ENCODE peak calls at places on chromosomes 16 and 17, in six cellular contexts. G, Z, D, K, P and U are unnamed samples.
A peak's percentile ranks its signal among the peaks of the same experiment; 100 is the strongest.

GRCh38 chr17:76405607-76405966 is 21.2 kb downstream of the SPHK1 start:
- DNase-seq in G (no peak), P (no peak), K (no peak), Z (peak; percentile 47), D (no peak), U (no peak)

GRCh38 chr16:68265078-68265925 is 976 bp downstream of the SLC7A6 start:
- DNase-seq in K (peak; percentile 91), P (peak; percentile 74), Z (peak; percentile 81), D (peak; percentile 70), G (peak; percentile 46), U (peak; percentile 86)

GRCh38 chr16:65024649-65025243 is 97.1 kb downstream of the CDH11 start:
- DNase-seq in P (peak; percentile 79), D (no peak), Z (no peak), G (no peak), K (no peak), U (peak; percentile 39)

GRCh38 chr17:40539711-40540411 is 25.4 kb downstream of the CCR7 start:
- DNase-seq in P (no peak), G (no peak), Z (peak; percentile 41), K (no peak), D (no peak), U (no peak)

GRCh38 chr16:68309798-68310197 is 948 bp downstream of the SLC7A6OS start:
- DNase-seq in K (no peak), G (no peak), P (no peak), D (no peak), Z (no peak), U (no peak)

GRCh38 chr16:81518439-81518757 is 73.8 kb downstream of the CMIP start:
- DNase-seq in G (no peak), K (no peak), P (no peak), Z (no peak), D (no peak), U (no peak)

GRCh38 chr17:31313982-31314787 is at the start of gene EVI2B:
- DNase-seq in D (no peak), G (no peak), Z (no peak), P (peak; percentile 67), K (peak; percentile 34), U (peak; percentile 87)

GRCh38 chr17:2850991-2851390 is 54.8 kb downstream of the RAP1GAP2 start:
- DNase-seq in D (no peak), K (no peak), G (no peak), Z (no peak), P (no peak), U (no peak)

GRCh38 chr16:21554795-21555585 is 44.4 kb upstream of the METTL9 start:
- DNase-seq in G (peak; percentile 99), K (peak; percentile 75), D (peak; percentile 93), P (peak; percentile 78), Z (peak; percentile 96), U (peak; percentile 82)

GRCh38 chr17:4806420-4806769 is 557 bp upstream of the PLD2 start:
- DNase-seq in Z (no peak), P (no peak), K (no peak), G (peak; percentile 70), D (no peak), U (no peak)

GRCh38 chr16:89669755-89670154 is 12.1 kb downstream of the SPATA33 start:
- DNase-seq in Z (no peak), K (no peak), G (no peak), P (no peak), D (no peak), U (no peak)

GRCh38 chr16:51881731-51882130 is 665.2 kb downstream of the TOX3 start:
- DNase-seq in P (peak; percentile 59), D (no peak), G (no peak), K (no peak), Z (no peak), U (no peak)

GRCh38 chr16:66399930-66400329 is 27.2 kb upstream of the BEAN1 start:
- DNase-seq in K (no peak), P (peak; percentile 67), Z (no peak), D (no peak), G (no peak), U (no peak)

GRCh38 chr16:852451-853185 is 52.1 kb upstream of the GNG13 start:
- DNase-seq in P (no peak), Z (peak; percentile 74), D (no peak), G (no peak), K (no peak), U (no peak)

GRCh38 chr16:848510-849253 is 48.1 kb upstream of the GNG13 start:
- DNase-seq in D (no peak), P (no peak), Z (peak; percentile 59), G (no peak), K (no peak), U (no peak)

GRCh38 chr16:851871-852270 is 51.3 kb upstream of the GNG13 start:
- DNase-seq in K (no peak), P (no peak), G (no peak), Z (peak; percentile 76), D (no peak), U (no peak)

GRCh38 chr16:851209-851810 is 50.8 kb upstream of the GNG13 start:
- DNase-seq in K (no peak), D (no peak), P (no peak), G (no peak), Z (peak; percentile 60), U (no peak)

DNA sequence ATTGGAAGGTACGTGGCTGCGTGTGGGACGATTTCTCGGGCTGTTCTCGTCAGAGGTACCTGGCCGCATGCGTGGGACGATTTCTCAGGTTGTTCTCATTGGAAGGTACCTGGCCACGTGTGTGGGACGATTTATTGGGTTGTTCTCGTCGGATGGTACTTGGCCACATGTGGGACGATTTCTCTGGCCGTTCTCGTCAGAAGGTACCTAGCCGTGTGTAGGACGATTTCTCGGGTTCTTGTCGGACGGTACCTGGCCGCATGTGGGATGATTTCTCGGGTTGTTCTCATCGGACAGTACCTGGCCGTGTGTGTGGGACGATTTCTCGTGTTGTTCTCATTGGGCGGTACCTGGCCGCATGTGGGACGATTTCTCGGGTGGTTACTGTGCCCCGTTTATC is 50.1 kb upstream of the GNG13 start:
- DNase-seq in K (no peak), P (no peak), G (no peak), Z (peak; percentile 33), D (no peak), U (no peak)
- H3K4me3 ChIP-seq in K (no peak overlapping the region), P (no peak overlapping the region), G (no peak overlapping the region), Z (no peak overlapping the region), D (no peak overlapping the region), U (no peak overlapping the region)

GRCh38 chr17:50806141-50806643 is 29.2 kb upstream of the WFIKKN2 start:
- DNase-seq in P (peak; percentile 85), K (peak; percentile 32), G (peak; percentile 73), Z (no peak), D (peak; percentile 44), U (no peak)
- TF ChIP-seq CTCF in P (peak; percentile 48), K (no peak), G (peak; percentile 69), Z (no peak), D (no peak), U (no peak)

DNA sequence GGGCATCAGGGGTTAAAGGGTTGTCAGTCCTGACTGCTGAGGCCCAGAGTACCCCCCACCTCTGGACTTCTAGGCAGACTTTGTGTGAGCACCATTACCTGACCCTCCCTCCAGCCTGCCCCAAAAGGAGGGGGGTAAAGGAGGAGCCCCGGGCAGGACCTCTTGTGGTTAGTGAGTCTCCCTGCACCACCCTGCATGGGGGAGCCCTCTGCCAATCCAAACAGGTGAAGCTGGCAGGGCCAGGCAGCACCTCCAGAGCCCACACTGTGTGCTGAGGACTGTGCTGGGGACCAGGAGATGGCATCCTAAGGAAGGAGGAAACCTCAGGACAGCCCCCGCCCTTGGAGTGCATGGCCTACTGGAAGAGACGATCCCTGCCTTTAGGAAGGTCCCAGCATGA is 2.6 kb upstream of the KRT14 start:
- DNase-seq in G (peak; percentile 17), K (no peak), Z (no peak), D (no peak), P (no peak), U (no peak)
- H3K4me3 ChIP-seq in G (no peak overlapping the region), K (no peak overlapping the region), Z (no peak overlapping the region), D (no peak overlapping the region), P (no peak overlapping the region), U (no peak overlapping the region)

GRCh38 chr17:49365667-49366066 is 3.6 kb upstream of the ZNF652 start:
- DNase-seq in Z (no peak), G (peak; percentile 68), K (peak; percentile 70), P (no peak), D (no peak), U (peak; percentile 35)
- TF ChIP-seq CTCF in Z (no peak), G (peak; percentile 47), K (no peak), P (peak; percentile 10), D (no peak), U (peak; percentile 34)

DNA sequence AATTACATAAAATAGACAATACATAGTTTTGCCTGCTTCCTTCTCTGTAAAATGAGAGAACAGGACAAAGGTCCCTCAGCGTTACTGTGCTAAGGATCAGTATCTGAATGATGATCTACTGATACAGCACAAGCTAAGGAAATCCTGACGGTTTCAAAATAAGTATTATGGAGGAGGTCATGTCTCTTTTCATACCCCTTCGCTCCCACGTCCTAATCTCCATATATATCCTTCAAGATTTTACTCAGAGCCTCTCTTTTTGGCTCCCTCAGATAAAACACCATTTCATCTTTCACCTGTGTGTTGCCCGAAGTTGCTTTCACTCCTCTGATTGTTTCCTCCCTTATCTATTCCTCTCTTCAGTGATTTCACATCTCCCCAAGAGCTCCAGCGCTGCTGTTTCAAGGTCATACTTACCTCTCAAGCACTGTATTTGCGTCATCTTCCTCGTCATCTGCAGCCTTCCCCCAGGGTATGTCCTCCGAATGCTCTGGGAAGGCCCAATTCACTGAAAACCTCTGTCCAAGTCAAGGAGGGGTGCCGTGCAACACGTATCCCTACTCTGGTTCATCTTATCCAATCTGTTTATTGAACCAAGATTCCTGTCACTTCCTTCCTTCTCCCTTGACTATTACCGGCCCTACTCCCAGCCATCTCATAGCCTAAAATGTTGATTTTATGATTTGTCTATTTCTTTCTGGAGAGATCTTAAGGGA is 1.2 kb upstream of the BLTP2 start:
- DNase-seq in P (peak; percentile 2), D (no peak), K (peak; percentile 44), G (no peak), Z (no peak), U (no peak)
- H3K4me3 ChIP-seq in P (no peak overlapping the region), D (peak overlapping the region; percentile 99), K (no peak overlapping the region), G (no peak overlapping the region), Z (no peak overlapping the region), U (no peak overlapping the region)

GRCh38 chr17:7711356-7711755 is 6.2 kb upstream of the DNAH2 start:
- DNase-seq in G (peak; percentile 70), K (peak; percentile 54), P (no peak), D (no peak), Z (no peak), U (no peak)
- TF ChIP-seq CTCF in G (peak; percentile 55), K (no peak), P (peak; percentile 27), D (no peak), Z (no peak), U (peak; percentile 26)

DNA sequence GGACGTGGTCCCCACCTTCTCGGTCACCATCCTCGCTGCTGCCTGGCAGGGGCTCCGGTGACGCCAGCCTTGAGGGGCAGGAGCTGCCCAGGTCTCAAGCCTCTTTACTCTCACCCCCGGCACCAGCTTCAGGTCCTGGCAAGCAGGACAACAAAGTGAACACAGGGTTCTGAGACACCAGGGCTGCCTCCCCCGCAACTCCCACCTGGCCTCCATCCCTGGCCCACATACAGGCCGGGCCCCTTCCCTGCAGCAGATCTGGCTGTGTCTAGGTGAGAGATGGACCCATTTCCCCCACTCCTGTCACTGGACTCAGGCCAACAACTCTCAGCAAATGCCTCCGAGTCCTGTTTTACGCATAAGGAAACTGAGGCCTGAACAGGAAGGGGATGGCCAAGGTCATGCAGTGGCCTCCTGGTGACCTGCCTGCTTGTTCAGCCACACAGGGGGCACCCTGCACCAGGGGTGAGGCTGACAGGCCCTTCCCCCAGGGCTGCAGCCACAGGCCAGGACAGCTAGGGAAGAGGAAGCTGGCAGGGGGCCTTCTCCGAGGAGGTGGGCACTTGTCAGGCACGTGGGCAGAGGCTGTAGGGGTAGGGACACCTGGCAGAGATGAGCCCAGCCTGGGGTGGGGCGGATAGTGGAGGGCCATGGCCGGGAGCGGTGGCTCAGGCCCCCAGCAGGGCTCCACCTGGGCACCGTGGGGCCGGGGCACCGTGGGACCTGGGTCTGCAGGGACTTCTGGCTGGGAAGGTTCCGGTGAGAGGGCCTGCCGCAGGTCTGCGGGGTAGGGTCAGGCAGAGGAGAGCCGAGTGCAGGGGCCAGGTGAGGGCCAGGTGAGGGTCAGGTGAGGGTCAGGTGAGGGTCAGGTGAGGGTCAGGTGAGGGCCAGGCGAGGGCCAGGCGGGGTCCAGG is 46.7 kb upstream of the PVALEF start:
- DNase-seq in K (no peak), D (no peak), G (no peak), Z (no peak), P (no peak), U (no peak)
- H3K4me3 ChIP-seq in K (peak overlapping the region; percentile 56), D (peak overlapping the region; percentile 44), G (peak overlapping the region; percentile 58), Z (no peak overlapping the region), P (peak overlapping the region; percentile 71), U (peak overlapping the region; percentile 46)